ENCODE peak calls at places on chromosome 7, in four cellular contexts. N, A, H and M are unnamed samples.

GRCh38 chr7:136189506-136189998 is 212.4 kb upstream of the MTPN start:
- DNase-seq in N (no peak), H (no peak), A (no peak), M (no peak)

GRCh38 chr7:33601081-33601480 is 304.3 kb upstream of the BMPER start:
- DNase-seq in H (no peak), N (no peak), A (no peak), M (no peak)

GRCh38 chr7:123867220-123867619 is 22.3 kb downstream of the HYAL4 start:
- DNase-seq in A (no peak), N (no peak), H (no peak), M (no peak)

GRCh38 chr7:134593530-134594392 is 44.9 kb downstream of the AKR1B15 start:
- DNase-seq in H (peak), A (peak), N (no peak), M (no peak)

GRCh38 chr7:140899883-140900282 is 24.8 kb downstream of the BRAF start:
- DNase-seq in H (no peak), N (no peak), A (peak), M (peak)

GRCh38 chr7:36040679-36041078 is 112.4 kb upstream of the EEPD1 start:
- DNase-seq in A (no peak), N (no peak), H (no peak), M (no peak)

GRCh38 chr7:113796557-113796956 is 122.3 kb downstream of the PPP1R3A start:
- DNase-seq in H (no peak), A (no peak), N (no peak), M (no peak)

GRCh38 chr7:102065226-102065625 is 221.4 kb upstream of the SH2B2 start:
- DNase-seq in H (no peak), A (no peak), N (no peak), M (no peak)

GRCh38 chr7:149161241-149161848 is 14.1 kb downstream of the ZNF398 start:
- DNase-seq in N (no peak), H (no peak), A (no peak), M (peak)

GRCh38 chr7:32059289-32060045 is 10.7 kb downstream of the PDE1C start:
- DNase-seq in A (no peak), N (no peak), H (no peak), M (no peak)

GRCh38 chr7:134845461-134845860 is 66.0 kb downstream of the CALD1 start:
- DNase-seq in A (peak), N (no peak), H (no peak), M (peak)

GRCh38 chr7:130114776-130115175 is 44.4 kb downstream of the KLHDC10 start:
- DNase-seq in H (no peak), A (no peak), N (no peak), M (no peak)

GRCh38 chr7:44398506-44398905 is 73.1 kb upstream of the CAMK2B start:
- DNase-seq in A (no peak), N (no peak), H (no peak), M (no peak)

GRCh38 chr7:105807363-105807762 is 69.0 kb downstream of the ATXN7L1 start:
- DNase-seq in A (no peak), H (no peak), N (no peak), M (no peak)

GRCh38 chr7:158803226-158803944 is 25.9 kb downstream of the ESYT2 start:
- DNase-seq in H (no peak), N (no peak), A (no peak), M (no peak)

GRCh38 chr7:10106609-10107008 is 867.1 kb upstream of the PHF14 start:
- DNase-seq in A (no peak), N (no peak), H (no peak), M (no peak)

GRCh38 chr7:115332691-115333090 is 410.8 kb downstream of the MDFIC start:
- DNase-seq in A (no peak), H (no peak), N (no peak), M (no peak)

GRCh38 chr7:158043461-158044155 is 544.0 kb downstream of the PTPRN2 start:
- DNase-seq in A (no peak), N (no peak), H (no peak), M (no peak)

GRCh38 chr7:125279956-125280355 is 350.3 kb upstream of the POT1 start:
- DNase-seq in A (no peak), N (no peak), H (no peak), M (no peak)

GRCh38 chr7:87600130-87601124 is at the start of gene ABCB1:
- DNase-seq in N (peak), A (peak), H (no peak), M (peak)

GRCh38 chr7:372546-372938 is 82.6 kb downstream of the FOXL3 start:
- DNase-seq in A (no peak), N (no peak), H (no peak), M (no peak)

GRCh38 chr7:39527951-39528350 is 38.3 kb upstream of the YAE1 start:
- DNase-seq in N (no peak), H (no peak), A (no peak), M (no peak)

GRCh38 chr7:120797026-120797645 is 60.8 kb downstream of the TSPAN12 start:
- DNase-seq in A (no peak), H (no peak), N (no peak), M (no peak)

GRCh38 chr7:118111347-118111746 is 72.6 kb upstream of the LSM8 start:
- DNase-seq in H (no peak), N (no peak), A (no peak), M (no peak)

GRCh38 chr7:141991144-141991543 is 4.5 kb upstream of the MGAM start:
- DNase-seq in N (no peak), A (no peak), H (no peak), M (no peak)

GRCh38 chr7:124323597-124323996 is 290.7 kb upstream of the TMEM229A start:
- DNase-seq in H (no peak), N (no peak), A (no peak), M (no peak)

DNA sequence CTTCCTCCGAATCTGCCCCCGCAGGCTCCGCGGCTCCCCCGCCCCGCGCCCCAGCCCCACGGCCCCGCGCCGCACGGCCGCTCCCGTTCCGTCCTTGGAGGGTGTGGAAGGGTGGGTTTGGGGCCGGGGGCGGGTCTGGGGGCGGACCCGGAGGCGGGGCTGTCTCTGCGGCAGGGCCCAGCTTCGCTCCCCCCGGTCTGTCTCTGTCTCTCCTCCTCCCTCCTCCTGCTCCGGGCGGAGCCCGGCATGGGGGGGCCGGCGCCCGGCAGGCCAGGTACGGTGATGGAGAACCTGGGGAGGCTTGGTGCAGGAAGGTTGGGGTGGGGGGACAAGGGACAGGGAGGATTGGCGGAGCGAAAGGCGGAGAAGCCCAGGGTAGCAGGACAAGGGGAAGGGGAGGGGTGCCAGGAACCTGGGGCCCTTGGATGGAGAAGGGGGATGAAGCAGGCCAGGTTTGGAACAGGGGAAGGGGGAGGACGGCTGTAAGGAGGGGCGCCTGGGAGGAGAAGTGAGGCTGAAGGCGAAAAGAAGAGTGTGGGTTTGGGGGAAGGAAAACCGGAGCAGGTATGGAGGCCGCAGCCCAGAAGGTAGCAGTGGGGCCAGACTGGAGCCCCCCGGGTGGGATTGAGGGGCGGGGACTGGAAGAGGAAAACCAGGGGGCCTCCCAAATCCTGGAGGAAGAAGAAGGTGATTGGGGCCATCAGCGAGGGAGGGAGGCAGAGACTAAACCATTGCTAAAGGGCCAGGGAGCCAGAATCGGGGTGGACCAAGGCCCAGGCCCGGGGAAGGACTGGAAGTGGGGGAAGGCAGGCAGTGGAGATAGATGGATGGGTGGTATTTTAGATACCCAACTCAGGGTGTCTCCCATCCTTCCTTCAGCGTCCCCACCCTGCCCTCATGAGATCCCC is at the start of gene NYAP1:
- DNase-seq in H (peak), A (no peak), N (peak), M (peak)
- TF ChIP-seq ELF4 in H (no peak), A (no peak), N (no peak), M (no peak)

GRCh38 chr7:78280276-78280675 is 481.7 kb downstream of the PHTF2 start:
- DNase-seq in H (no peak), N (no peak), A (no peak), M (no peak)

GRCh38 chr7:78279457-78279856 is 480.9 kb downstream of the PHTF2 start:
- DNase-seq in A (no peak), N (no peak), H (no peak), M (no peak)

GRCh38 chr7:78284945-78285344 is 486.4 kb downstream of the PHTF2 start:
- DNase-seq in N (no peak), H (no peak), A (no peak), M (no peak)

GRCh38 chr7:78279035-78279434 is 480.5 kb downstream of the PHTF2 start:
- DNase-seq in N (no peak), A (no peak), H (no peak), M (no peak)
- TF ChIP-seq ELF4 in N (no peak), A (no peak), H (no peak), M (no peak)

GRCh38 chr7:74404741-74405140 is 49.0 kb upstream of the GTF2IRD1 start:
- DNase-seq in A (no peak), H (no peak), N (no peak), M (no peak)

GRCh38 chr7:74403521-74404387 is 50.0 kb upstream of the GTF2IRD1 start:
- DNase-seq in N (no peak), H (peak), A (no peak), M (no peak)

GRCh38 chr7:74405899-74406512 is 47.7 kb upstream of the GTF2IRD1 start:
- DNase-seq in H (no peak), N (no peak), A (no peak), M (no peak)

GRCh38 chr7:74404388-74404700 is 49.4 kb upstream of the GTF2IRD1 start:
- DNase-seq in H (no peak), A (no peak), N (no peak), M (no peak)

GRCh38 chr7:74405191-74405898 is 48.4 kb upstream of the GTF2IRD1 start:
- DNase-seq in N (peak), A (no peak), H (peak), M (peak)
- TF ChIP-seq ELF4 in N (no peak), A (no peak), H (no peak), M (no peak)

DNA sequence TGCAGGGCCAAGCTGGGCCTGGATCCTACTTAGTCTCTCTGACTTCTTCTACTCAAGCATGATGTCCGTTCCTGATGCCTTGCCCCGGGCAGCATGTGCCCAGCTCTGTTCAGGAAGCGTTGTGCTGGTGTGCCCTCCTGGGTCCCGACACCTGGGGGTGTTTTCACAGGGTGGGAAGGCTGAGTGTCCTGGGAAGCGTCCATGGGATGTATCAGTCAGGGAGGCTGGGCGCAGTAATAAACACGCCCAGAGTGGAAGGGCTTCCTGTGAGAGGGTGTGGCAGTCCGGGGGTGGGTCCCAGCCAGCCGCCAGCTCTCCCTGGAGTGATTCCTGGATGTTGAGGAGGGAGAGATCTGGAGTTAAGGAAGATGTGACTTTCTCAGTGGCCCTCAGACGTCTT is 29.0 kb downstream of the FOXK1 start:
- DNase-seq in N (no peak), A (no peak), H (no peak), M (no peak)
- TF ChIP-seq ELF4 in N (no peak), A (no peak), H (no peak), M (no peak)

GRCh38 chr7:78383096-78383495 is 584.5 kb downstream of the PHTF2 start:
- DNase-seq in A (no peak), N (no peak), H (no peak), M (no peak)
- TF ChIP-seq ELF4 in A (no peak), N (no peak), H (no peak), M (no peak)

DNA sequence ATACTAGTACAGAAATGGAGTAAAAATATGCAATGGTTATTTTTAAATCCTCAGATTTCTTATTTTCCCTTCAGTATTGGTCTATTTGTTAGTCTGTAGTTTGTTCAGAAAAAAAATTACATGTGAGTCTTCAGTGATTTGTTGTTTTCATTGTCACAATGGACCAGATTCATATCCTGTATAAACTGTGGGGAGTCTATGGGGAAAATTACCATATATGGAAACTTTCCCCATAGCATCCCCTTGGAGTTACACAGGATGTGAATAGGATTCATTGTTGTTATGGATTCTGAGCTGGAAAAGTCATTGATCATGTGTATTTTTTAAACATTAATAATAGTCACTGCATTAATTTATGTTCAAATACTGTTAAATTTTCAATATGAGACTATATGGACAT is 72.6 kb downstream of the ST7 start:
- DNase-seq in H (no peak), A (no peak), N (no peak), M (no peak)
- TF ChIP-seq ELF4 in H (no peak), A (no peak), N (no peak), M (no peak)